ENCODE peak calls at places on chromosomes 7 and 10, in eight cellular contexts. X is gastrocnemius medialis; B is tibial nerve; N is CD8-positive, alpha-beta T cell; U is neural progenitor cell; Z is Caco-2; L is ovary; C is DND-41. Q is an unnamed sample.
A peak's percentile ranks its signal among the peaks of the same experiment; 100 is the strongest.

GRCh38 chr10:13725594-13725993 is 138.8 kb downstream of the PRPF18 start:
- DNase-seq in X (no peak), B (no peak), N (no peak), U (no peak), Z (no peak), L (no peak), C (no peak), Q (no peak)

GRCh38 chr10:122796796-122797195 is 48.9 kb downstream of the CUZD1 start:
- DNase-seq in X (no peak), B (no peak), N (no peak), U (no peak), Z (no peak), L (no peak), C (no peak), Q (no peak)

GRCh38 chr10:42630537-42631134 is 7.7 kb downstream of the ZNF33B start:
- DNase-seq in X (no peak), B (no peak), N (no peak), U (no peak), Z (peak; percentile 55), L (no peak), C (no peak), Q (no peak)

GRCh38 chr10:3435671-3436070 is 263.1 kb upstream of the PITRM1 start:
- DNase-seq in X (no peak), B (no peak), N (no peak), U (no peak), Z (no peak), L (no peak), C (no peak), Q (no peak)

GRCh38 chr7:39465055-39465929 is 100.9 kb upstream of the YAE1 start:
- DNase-seq in X (no peak), B (no peak), N (no peak), U (peak; percentile 80), Z (peak; percentile 53), L (peak; percentile 36), C (peak; percentile 22), Q (peak; percentile 4)

GRCh38 chr7:138992052-138992531 is 10.9 kb upstream of the KIAA1549 start:
- DNase-seq in X (no peak), B (no peak), N (no peak), U (no peak), Z (no peak), L (no peak), C (no peak), Q (no peak)

GRCh38 chr10:123275183-123275549 is 121.0 kb downstream of the BUB3 start:
- DNase-seq in X (no peak), B (no peak), N (no peak), U (no peak), Z (no peak), L (no peak), C (no peak), Q (no peak)

GRCh38 chr10:1366277-1366676 is 310.1 kb downstream of the WDR37 start:
- DNase-seq in X (no peak), B (no peak), N (no peak), U (no peak), Z (no peak), L (no peak), C (no peak), Q (no peak)

GRCh38 chr10:43117031-43117776 is 21.0 kb upstream of the CSGALNACT2 start:
- DNase-seq in X (no peak), B (no peak), N (no peak), U (no peak), Z (peak; percentile 34), L (no peak), C (no peak), Q (no peak)

DNA sequence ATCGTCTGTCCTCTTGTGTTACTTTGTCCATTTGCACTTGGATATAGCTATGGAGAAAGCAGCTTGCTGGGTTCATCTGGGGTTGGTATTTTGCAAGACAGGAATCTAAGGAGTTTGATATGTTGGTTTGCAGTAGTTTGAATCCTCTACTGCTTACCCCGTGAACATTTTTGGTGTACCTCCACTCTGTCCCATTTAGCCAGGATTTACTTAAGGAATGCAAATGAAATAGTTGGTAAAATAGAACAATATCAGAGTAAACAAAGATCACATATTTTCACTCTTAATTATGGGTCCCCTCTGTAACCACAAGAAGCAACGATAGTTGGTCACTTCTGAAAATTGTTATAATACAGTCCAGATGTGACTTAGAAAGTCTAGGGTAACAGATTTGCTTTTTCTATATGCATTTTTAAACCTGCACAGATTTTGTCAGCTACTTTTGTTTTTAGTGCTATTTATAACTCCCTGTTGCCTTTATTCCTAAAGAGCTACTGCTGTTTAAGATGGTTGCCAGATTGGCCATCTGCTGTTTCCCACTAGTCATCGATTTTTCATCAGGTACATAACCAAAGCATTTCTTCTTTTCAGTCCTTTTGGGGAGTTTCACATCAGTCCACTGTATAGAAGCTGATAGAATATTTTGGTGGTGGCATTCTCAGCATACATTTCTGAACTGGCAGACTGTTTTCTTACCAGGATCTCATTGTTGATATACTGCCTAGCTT is 37.6 kb downstream of the MAPK8 start:
- DNase-seq in X (no peak), B (no peak), N (no peak), U (no peak), Z (no peak), L (no peak), C (no peak), Q (no peak)
- TF ChIP-seq CTCF in X (no peak), B (no peak), N (no peak), U (no peak), Z (no peak), L (no peak), C (no peak), Q (no peak)

DNA sequence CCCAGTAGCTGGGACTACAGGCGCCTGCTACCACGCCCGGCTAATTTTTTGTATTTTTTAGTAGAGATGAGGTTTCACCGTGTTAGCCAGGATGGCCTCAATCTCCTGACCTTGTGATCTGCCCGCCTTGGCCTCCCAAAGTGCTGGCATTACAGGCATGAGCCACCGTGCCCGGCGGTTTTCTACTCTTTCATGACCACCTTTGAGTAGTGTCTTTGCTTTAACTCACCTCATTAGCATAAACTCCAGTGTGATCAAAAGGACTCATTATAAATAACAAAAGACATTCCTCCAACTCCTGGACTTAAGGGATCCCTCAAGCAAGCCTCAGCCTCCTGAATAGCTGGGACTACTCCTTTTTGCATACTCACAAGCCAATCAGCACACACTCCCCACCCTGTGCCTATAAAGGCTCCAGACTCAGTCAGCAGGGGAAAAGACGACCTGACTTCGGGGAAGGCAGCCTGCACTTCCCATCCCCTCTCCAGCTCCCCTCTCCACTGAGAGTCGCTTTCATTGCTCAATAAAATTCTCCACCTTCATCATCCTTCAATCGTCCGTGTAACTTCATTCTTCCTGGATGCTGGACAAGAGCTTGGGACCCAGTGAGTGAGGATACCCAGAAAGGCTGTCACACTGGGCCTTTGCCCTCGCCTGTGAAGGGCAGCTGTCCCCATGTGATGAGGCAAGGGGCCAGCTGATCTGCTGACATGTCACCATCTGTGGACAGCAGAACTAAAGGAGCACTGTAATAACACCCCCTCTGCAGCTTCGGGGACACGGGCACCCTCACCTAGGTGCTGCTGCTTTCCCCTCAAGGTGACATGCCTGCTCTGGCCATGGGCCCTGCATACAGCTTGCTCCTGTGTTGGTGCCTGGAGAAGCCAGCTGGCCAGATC is 35.0 kb upstream of the EIF4H start:
- DNase-seq in X (peak; percentile 35), B (no peak), N (no peak), U (peak; percentile 60), Z (no peak), L (no peak), C (no peak), Q (no peak)
- H3K36me3 ChIP-seq in X (no peaks in the 10 kb centered on the region), B (no peaks in the 10 kb centered on the region), N (no peaks in the 10 kb centered on the region), U (no peaks in the 10 kb centered on the region), Z (no peaks in the 10 kb centered on the region), L (no peaks in the 10 kb centered on the region), C (no peaks in the 10 kb centered on the region), Q (no peaks in the 10 kb centered on the region)

DNA sequence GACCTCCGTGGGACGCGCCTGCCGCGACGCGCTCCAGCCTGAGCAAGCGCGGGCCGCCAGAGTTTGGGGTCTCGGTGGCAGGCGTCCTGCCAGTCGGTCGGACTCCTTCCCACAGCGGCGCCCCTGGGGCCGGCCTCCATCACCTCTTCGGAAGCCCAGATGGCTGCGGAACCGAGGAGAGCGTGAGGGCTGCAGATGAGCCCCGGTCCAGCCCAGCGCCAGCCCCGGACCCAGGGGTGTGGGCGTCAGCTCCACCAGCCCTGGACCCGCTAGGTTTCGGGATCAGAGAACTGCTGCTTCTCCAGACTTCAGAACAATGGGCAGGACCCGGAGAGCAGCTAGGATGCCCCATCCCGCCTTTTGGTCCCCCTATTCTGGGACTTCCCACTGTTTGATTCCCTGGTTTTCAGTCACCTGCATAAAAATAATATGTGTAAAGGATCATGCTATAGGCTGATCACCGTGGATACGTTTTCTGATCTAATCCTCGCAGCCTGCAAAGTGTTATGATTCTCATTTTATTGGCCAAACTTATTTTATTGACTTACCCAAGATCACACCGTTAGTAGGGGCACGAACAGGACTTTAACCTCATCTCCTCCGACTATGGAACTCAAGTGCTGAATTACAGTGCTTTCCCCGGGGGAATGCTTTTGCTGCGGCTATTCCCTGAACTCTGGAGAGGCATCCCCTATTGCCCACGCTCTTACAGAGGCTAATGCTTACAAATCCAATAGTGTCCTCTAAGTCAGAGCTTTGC is 2.8 kb downstream of the CYP26C1 start:
- DNase-seq in X (no peak), B (no peak), N (no peak), U (no peak), Z (no peak), L (no peak), C (no peak), Q (no peak)
- H3K4me3 ChIP-seq in X (no peak overlapping the region), B (no peak overlapping the region), N (no peak overlapping the region), U (no peak overlapping the region), Z (no peak overlapping the region), L (no peak overlapping the region), C (no peak overlapping the region), Q (no peak overlapping the region)

GRCh38 chr7:23811540-23811939 is 101.5 kb downstream of the STK31 start:
- DNase-seq in X (no peak), B (no peak), N (no peak), U (no peak), Z (no peak), L (no peak), C (no peak), Q (no peak)
- TF ChIP-seq CTCF in X (no peak), B (no peak), N (no peak), U (peak; percentile 50), Z (peak; percentile 60), L (no peak), C (peak; percentile 39), Q (peak; percentile 28)

DNA sequence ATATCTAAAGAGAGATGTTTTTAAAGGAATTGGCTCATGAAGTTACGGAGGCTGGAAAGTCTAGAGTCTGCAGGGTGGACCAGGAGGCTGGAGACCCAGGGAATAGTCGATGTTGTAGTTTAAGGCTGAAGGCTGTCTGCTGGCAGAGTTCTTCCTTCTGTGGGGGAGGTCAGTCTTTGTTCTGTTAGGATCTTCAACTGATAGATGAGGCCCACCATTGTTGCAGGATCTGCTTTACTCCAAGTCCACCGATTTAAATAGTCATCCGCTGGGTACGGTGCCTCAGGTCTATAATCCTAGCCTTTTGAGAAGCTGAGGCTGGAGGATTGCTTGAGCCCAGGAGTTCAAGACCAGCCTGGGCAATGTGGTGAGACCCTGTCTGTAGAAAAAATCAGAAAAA is 50.0 kb downstream of the LMTK2 start:
- DNase-seq in X (no peak), B (no peak), N (no peak), U (no peak), Z (no peak), L (no peak), C (no peak), Q (no peak)
- H3K36me3 ChIP-seq in X (peaks cover 55% of the 10 kb centered on the region), B (no peaks in the 10 kb centered on the region), N (peaks cover 23% of the 10 kb centered on the region), U (peaks cover 7% of the 10 kb centered on the region), Z (no peaks in the 10 kb centered on the region), L (no peaks in the 10 kb centered on the region), C (peaks cover 63% of the 10 kb centered on the region), Q (peaks cover 2% of the 10 kb centered on the region)

DNA sequence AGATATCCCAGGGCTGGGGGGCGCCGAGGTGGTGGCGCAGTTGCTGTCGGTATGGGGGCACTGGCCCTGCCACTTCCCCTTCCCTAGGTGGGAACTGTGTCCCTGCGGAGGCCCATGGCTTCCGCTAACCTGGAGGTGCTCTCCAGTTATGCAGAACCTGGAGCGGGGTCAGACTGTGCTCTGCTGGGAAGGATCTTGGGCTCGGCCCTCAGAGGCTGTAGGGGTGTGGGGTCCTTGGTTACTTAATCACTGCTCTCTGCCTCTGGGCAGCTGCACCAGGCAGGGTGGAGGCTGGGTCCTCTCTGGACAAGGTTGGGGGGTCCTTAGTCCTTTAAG is 2.4 kb downstream of the BRI3 start:
- DNase-seq in X (no peak), B (no peak), N (no peak), U (no peak), Z (no peak), L (no peak), C (no peak), Q (no peak)
- H3K4me3 ChIP-seq in X (peak overlapping the region; percentile 98), B (peak overlapping the region; percentile 94), N (no peak overlapping the region), U (no peak overlapping the region), Z (no peak overlapping the region), L (peak overlapping the region; percentile 98), C (no peak overlapping the region), Q (no peak overlapping the region)

Q was measured in GM06990.